ENCODE peak calls at places on chromosomes 12 and 14, in ten cellular contexts. K is breast epithelium, B is stomach, R is endothelial cell of umbilical vein, P is transverse colon, X is suprapubic skin, H is sigmoid colon, C is HCT116, Y is GM12878, M is spleen. U is an unnamed sample. For H3K4me1, the result is how much of the 10 kb centered on the place peaks cover.

GRCh38 chr12:48183876-48184548 is 568 bp downstream of the CCDC184 start:
- DNase-seq in K (no peak), B (no peak), R (no peak), P (no peak), X (no peak), H (no peak), C (no peak), Y (no peak), M (no peak), U (no peak)

GRCh38 chr12:102417055-102417454 is 63.3 kb downstream of the IGF1 start:
- DNase-seq in K (no peak), B (no peak), R (no peak), P (no peak), X (no peak), H (no peak), C (no peak), Y (no peak), M (no peak), U (no peak)

GRCh38 chr12:10395390-10395998 is 5.7 kb upstream of the KLRK1 start:
- DNase-seq in K (peak), B (peak), R (no peak), P (peak), X (no peak), H (peak), C (no peak), Y (peak), M (no peak), U (peak)

GRCh38 chr12:98416845-98417244 is 98.5 kb upstream of the TMPO start:
- DNase-seq in K (no peak), B (no peak), R (peak), P (no peak), X (no peak), H (no peak), C (no peak), Y (no peak), M (no peak), U (no peak)

GRCh38 chr12:49232940-49233841 is 31.7 kb upstream of the TUBA1C start:
- DNase-seq in K (no peak), B (peak), R (peak), P (peak), X (no peak), H (peak), C (no peak), Y (no peak), M (peak), U (peak)

GRCh38 chr12:56271031-56271430 is 4.3 kb downstream of the COQ10A start:
- DNase-seq in K (no peak), B (no peak), R (peak), P (no peak), X (no peak), H (no peak), C (no peak), Y (no peak), M (no peak), U (no peak)

GRCh38 chr14:90903101-90903500 is 86.9 kb upstream of the TTC7B start:
- DNase-seq in K (peak), B (peak), R (peak), P (peak), X (no peak), H (peak), C (peak), Y (peak), M (no peak), U (peak)

GRCh38 chr14:90288646-90289355 is 32.4 kb downstream of the PSMC1 start:
- DNase-seq in K (no peak), B (no peak), R (peak), P (no peak), X (no peak), H (no peak), C (no peak), Y (no peak), M (no peak), U (no peak)

GRCh38 chr14:102923201-102923919 is 897 bp downstream of the AMN start:
- DNase-seq in K (no peak), B (no peak), R (no peak), P (peak), X (no peak), H (no peak), C (no peak), Y (no peak), M (no peak), U (no peak)

GRCh38 chr12:43728698-43729097 is 29.9 kb downstream of the PUS7L start:
- DNase-seq in K (no peak), B (no peak), R (no peak), P (no peak), X (no peak), H (no peak), C (no peak), Y (no peak), M (no peak), U (no peak)

GRCh38 chr12:44525806-44526654 is 350.1 kb downstream of the NELL2 start:
- DNase-seq in K (no peak), B (no peak), R (no peak), P (no peak), X (no peak), H (no peak), C (no peak), Y (no peak), M (no peak), U (no peak)

GRCh38 chr12:2690348-2691000 is 104.3 kb upstream of the FKBP4 start:
- DNase-seq in K (no peak), B (no peak), R (no peak), P (no peak), X (no peak), H (no peak), C (no peak), Y (no peak), M (no peak), U (no peak)

GRCh38 chr12:4595881-4596280 is 33.9 kb downstream of the DYRK4 start:
- DNase-seq in K (no peak), B (no peak), R (no peak), P (no peak), X (no peak), H (no peak), C (no peak), Y (no peak), M (no peak), U (no peak)

GRCh38 chr12:127052491-127053232 is 1214.3 kb upstream of the TMEM132C start:
- DNase-seq in K (no peak), B (no peak), R (no peak), P (no peak), X (no peak), H (no peak), C (peak), Y (no peak), M (no peak), U (no peak)

GRCh38 chr12:126114420-126114819 is 1049.2 kb downstream of the AACS start:
- DNase-seq in K (no peak), B (no peak), R (no peak), P (no peak), X (no peak), H (no peak), C (no peak), Y (no peak), M (no peak), U (peak)

GRCh38 chr14:52082903-52083302 is 14.0 kb upstream of the NID2 start:
- DNase-seq in K (no peak), B (no peak), R (no peak), P (no peak), X (no peak), H (no peak), C (no peak), Y (no peak), M (no peak), U (no peak)

GRCh38 chr12:129163461-129163860 is 310.2 kb downstream of the GLT1D1 start:
- DNase-seq in K (no peak), B (no peak), R (no peak), P (no peak), X (no peak), H (no peak), C (no peak), Y (no peak), M (no peak), U (no peak)

GRCh38 chr12:46657416-46658411 is 168.1 kb downstream of the SLC38A4 start:
- DNase-seq in K (no peak), B (no peak), R (peak), P (no peak), X (no peak), H (no peak), C (no peak), Y (no peak), M (no peak), U (no peak)

GRCh38 chr14:68807987-68808386 is 15.1 kb upstream of the ZFP36L1 start:
- DNase-seq in K (peak), B (no peak), R (no peak), P (no peak), X (peak), H (peak), C (no peak), Y (no peak), M (peak), U (no peak)

GRCh38 chr12:12837025-12837872 is 24.1 kb downstream of the DDX47 start:
- DNase-seq in K (no peak), B (peak), R (peak), P (peak), X (no peak), H (no peak), C (peak), Y (no peak), M (no peak), U (no peak)

GRCh38 chr12:100174506-100174905 is 26.1 kb upstream of the ACTR6 start:
- DNase-seq in K (no peak), B (no peak), R (no peak), P (no peak), X (no peak), H (no peak), C (no peak), Y (no peak), M (no peak), U (no peak)

GRCh38 chr12:27899151-27899661 is 73.3 kb downstream of the PTHLH start:
- DNase-seq in K (no peak), B (no peak), R (no peak), P (no peak), X (no peak), H (no peak), C (no peak), Y (no peak), M (no peak), U (no peak)

GRCh38 chr12:48717252-48717695 is 767 bp upstream of the CCNT1 start:
- DNase-seq in K (no peak), B (no peak), R (peak), P (no peak), X (no peak), H (no peak), C (no peak), Y (peak), M (no peak), U (no peak)

GRCh38 chr12:2797721-2798418 is 3.1 kb downstream of the FKBP4 start:
- DNase-seq in K (no peak), B (peak), R (peak), P (no peak), X (no peak), H (no peak), C (no peak), Y (no peak), M (no peak), U (no peak)

GRCh38 chr12:24798335-24798734 is 150.6 kb downstream of the BCAT1 start:
- DNase-seq in K (no peak), B (no peak), R (no peak), P (no peak), X (no peak), H (no peak), C (no peak), Y (peak), M (no peak), U (no peak)

GRCh38 chr12:47896633-47897032 is 8.2 kb downstream of the VDR start:
- DNase-seq in K (peak), B (no peak), R (peak), P (peak), X (no peak), H (peak), C (no peak), Y (no peak), M (no peak), U (no peak)

GRCh38 chr14:89307409-89307808 is 109.6 kb downstream of the FOXN3 start:
- DNase-seq in K (no peak), B (no peak), R (no peak), P (no peak), X (no peak), H (no peak), C (no peak), Y (no peak), M (no peak), U (no peak)

GRCh38 chr14:42192659-42193425 is 586.2 kb downstream of the LRFN5 start:
- DNase-seq in K (no peak), B (no peak), R (peak), P (no peak), X (no peak), H (no peak), C (peak), Y (no peak), M (no peak), U (peak)

GRCh38 chr12:121378736-121379135 is 21.2 kb upstream of the RNF34 start:
- DNase-seq in K (no peak), B (no peak), R (no peak), P (no peak), X (no peak), H (no peak), C (no peak), Y (no peak), M (no peak), U (no peak)

GRCh38 chr12:67720383-67720856 is 71.9 kb downstream of the DYRK2 start:
- DNase-seq in K (no peak), B (no peak), R (no peak), P (no peak), X (no peak), H (peak), C (no peak), Y (no peak), M (no peak), U (no peak)

GRCh38 chr14:55359307-55359706 is 52.3 kb downstream of the ATG14 start:
- DNase-seq in K (no peak), B (no peak), R (no peak), P (no peak), X (no peak), H (no peak), C (no peak), Y (no peak), M (no peak), U (no peak)

GRCh38 chr12:120466560-120467315 is 2.8 kb downstream of the SRSF9 start:
- DNase-seq in K (no peak), B (peak), R (peak), P (peak), X (no peak), H (no peak), C (peak), Y (no peak), M (no peak), U (peak)

GRCh38 chr12:45204757-45205156 is 11.1 kb upstream of the ANO6 start:
- DNase-seq in K (no peak), B (no peak), R (no peak), P (no peak), X (no peak), H (no peak), C (no peak), Y (no peak), M (no peak), U (no peak)

GRCh38 chr12:5163661-5164060 is 120.0 kb downstream of the KCNA5 start:
- DNase-seq in K (no peak), B (no peak), R (no peak), P (no peak), X (no peak), H (no peak), C (no peak), Y (no peak), M (no peak), U (no peak)

GRCh38 chr14:56008160-56008559 is 110.1 kb upstream of the PELI2 start:
- DNase-seq in K (no peak), B (no peak), R (no peak), P (no peak), X (no peak), H (no peak), C (no peak), Y (no peak), M (no peak), U (no peak)

GRCh38 chr14:73771848-73772705 is 57.9 kb upstream of the PNMA1 start:
- DNase-seq in K (peak), B (peak), R (peak), P (peak), X (no peak), H (no peak), C (no peak), Y (peak), M (peak), U (peak)
- TF ChIP-seq POLR2A in K (no peak), B (no peak), R (no peak), P (peak), X (no peak), H (no peak), C (no peak), Y (peak), M (no peak), U (no peak)

GRCh38 chr14:99786423-99787051 is 6.7 kb upstream of the EML1 start:
- DNase-seq in K (no peak), B (no peak), R (no peak), P (no peak), X (peak), H (no peak), C (no peak), Y (no peak), M (no peak), U (no peak)
- TF ChIP-seq POLR2AphosphoS5 in K (no peak), B (peak), R (no peak), P (peak), X (no peak), H (peak), C (no peak), Y (no peak), M (no peak), U (no peak)

GRCh38 chr12:57896139-57896436 is 45.3 kb upstream of the ATP23 start:
- DNase-seq in K (no peak), B (no peak), R (no peak), P (no peak), X (no peak), H (no peak), C (no peak), Y (no peak), M (no peak), U (no peak)

GRCh38 chr12:57899010-57899662 is 42.2 kb upstream of the ATP23 start:
- DNase-seq in K (peak), B (peak), R (peak), P (peak), X (no peak), H (peak), C (no peak), Y (peak), M (peak), U (peak)

GRCh38 chr12:57897296-57897974 is 43.9 kb upstream of the ATP23 start:
- DNase-seq in K (no peak), B (no peak), R (no peak), P (no peak), X (no peak), H (no peak), C (no peak), Y (no peak), M (no peak), U (no peak)

GRCh38 chr12:57895337-57896138 is 45.8 kb upstream of the ATP23 start:
- DNase-seq in K (no peak), B (no peak), R (no peak), P (no peak), X (peak), H (no peak), C (no peak), Y (no peak), M (no peak), U (no peak)

DNA sequence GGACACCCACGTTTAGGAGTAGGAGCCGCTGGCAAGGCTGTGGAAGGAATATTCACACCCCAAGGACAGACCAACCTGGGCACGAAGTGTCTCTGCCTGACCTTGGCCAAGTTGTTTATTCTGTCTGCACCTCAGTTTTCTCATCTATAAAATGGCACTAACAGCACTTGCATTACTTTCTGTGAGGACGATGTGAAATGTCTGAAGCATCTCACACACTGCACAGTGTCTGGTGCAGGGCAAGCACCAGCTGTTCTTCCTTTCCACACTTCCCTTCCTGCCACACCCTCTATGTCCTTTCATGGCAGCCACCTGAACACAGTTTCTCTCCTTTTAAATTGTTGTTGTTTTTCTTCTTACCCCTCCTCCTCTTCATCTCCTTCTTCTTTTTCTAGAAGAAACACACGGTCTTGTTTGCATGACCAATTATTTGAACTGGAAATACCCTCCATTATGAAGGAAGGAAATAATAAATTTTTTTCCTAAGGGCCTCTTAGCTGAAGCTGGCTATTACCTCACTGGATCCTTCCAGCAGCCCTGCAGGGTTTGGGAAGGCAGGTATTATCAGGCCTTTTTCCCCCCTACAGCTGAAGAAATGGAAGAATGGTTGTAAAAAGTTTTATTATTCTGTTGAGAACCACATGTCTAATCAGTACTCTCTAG is 42.9 kb upstream of the ATP23 start:
- DNase-seq in K (no peak), B (no peak), R (peak), P (peak), X (no peak), H (no peak), C (no peak), Y (peak), M (no peak), U (no peak)
- H3K4me1 ChIP-seq in K (under half), B (half or more), R (under half), P (half or more), X (half or more), H (half or more), C (under half), Y (half or more), M (half or more), U (under half)

DNA sequence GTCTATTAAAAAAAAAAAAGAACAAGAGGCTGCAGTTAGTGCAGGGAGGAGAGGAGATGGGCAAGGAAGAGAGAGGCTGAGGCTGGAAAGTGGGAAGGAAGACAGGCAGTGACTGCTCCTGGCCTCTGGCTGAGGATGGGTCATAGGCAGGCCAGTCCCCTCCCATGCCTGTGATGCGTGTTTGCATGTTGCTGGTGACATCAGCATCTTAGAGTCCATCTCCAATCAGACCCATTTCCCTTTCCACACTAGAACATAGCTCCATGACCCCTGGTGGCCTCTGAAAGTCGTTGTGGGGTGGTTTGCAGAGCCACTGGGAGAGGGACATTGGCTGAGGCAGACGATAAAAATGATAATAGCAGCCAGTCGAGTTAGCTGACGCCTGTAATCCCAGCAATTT is 132.9 kb downstream of the PTPN11 start:
- DNase-seq in K (no peak), B (no peak), R (no peak), P (no peak), X (no peak), H (no peak), C (no peak), Y (no peak), M (no peak), U (no peak)
- TF ChIP-seq POLR2A in K (no peak), B (no peak), R (no peak), P (no peak), X (no peak), H (no peak), C (no peak), Y (no peak), M (no peak), U (no peak)

GRCh38 chr14:92685784-92686355 is 62.6 kb downstream of the LGMN start:
- DNase-seq in K (no peak), B (no peak), R (no peak), P (no peak), X (no peak), H (peak), C (no peak), Y (no peak), M (peak), U (no peak)

GRCh38 chr14:92688434-92689375 is 59.7 kb downstream of the LGMN start:
- DNase-seq in K (no peak), B (peak), R (no peak), P (peak), X (no peak), H (peak), C (no peak), Y (no peak), M (no peak), U (no peak)

GRCh38 chr14:92687681-92688433 is 60.6 kb downstream of the LGMN start:
- DNase-seq in K (no peak), B (peak), R (peak), P (no peak), X (no peak), H (peak), C (no peak), Y (no peak), M (peak), U (no peak)

GRCh38 chr14:92686411-92686762 is 62.0 kb downstream of the LGMN start:
- DNase-seq in K (no peak), B (no peak), R (no peak), P (no peak), X (no peak), H (no peak), C (no peak), Y (no peak), M (no peak), U (no peak)

DNA sequence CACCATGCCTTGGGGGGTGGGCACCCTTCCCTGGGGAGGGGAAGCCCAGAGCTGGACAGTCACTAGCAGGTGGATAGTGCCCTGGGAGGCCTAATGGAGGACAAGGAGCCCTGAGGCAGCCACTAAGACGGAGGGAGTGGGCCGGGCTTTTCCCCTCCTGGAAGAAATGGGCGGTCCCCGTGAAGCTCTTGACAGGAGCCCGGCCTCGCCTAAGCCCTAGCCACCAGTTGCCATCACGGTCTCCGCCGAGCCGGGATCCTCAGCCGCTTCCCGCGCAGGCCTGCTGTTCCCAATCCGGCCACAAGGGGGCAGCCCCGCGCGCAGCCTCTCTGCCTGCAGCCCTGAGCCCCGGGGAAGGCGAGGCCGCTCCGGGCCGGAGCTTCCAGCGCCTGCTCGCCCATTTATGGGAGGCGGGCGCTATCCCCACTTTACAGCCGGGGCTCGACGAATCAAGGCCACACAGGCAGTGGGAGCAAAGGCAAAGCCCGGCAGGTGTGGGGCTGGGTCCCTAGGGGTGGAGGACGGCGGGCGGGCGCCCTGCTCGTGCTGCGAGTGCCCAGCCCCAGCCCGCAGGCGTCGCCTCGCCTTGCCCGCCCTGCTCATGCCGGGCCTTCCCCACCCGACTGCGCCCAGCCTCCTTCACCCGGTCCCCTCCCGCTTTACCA is 61.5 kb downstream of the LGMN start:
- DNase-seq in K (peak), B (peak), R (peak), P (peak), X (no peak), H (peak), C (peak), Y (no peak), M (peak), U (peak)
- TF ChIP-seq POLR2AphosphoS5 in K (no peak), B (peak), R (no peak), P (peak), X (no peak), H (peak), C (peak), Y (no peak), M (peak), U (peak)

U was measured in prostate gland.